ENCODE peak calls at places on chromosome 1, in seven cellular contexts. S is colonic mucosa, O is left lung, D is HAP-1, T is lower lobe of right lung, W is A549, I is adipocyte. G is an unnamed sample.

GRCh38 chr1:48462716-48463285 is 9.2 kb downstream of the SPATA6 start:
- DNase-seq in S (no peak), O (no peak), D (no peak), T (no peak), W (no peak), I (no peak), G (no peak)

GRCh38 chr1:26598890-26599289 is 69.3 kb downstream of the RPS6KA1 start:
- DNase-seq in S (no peak), O (no peak), D (no peak), T (no peak), W (no peak), I (no peak), G (no peak)

GRCh38 chr1:39462074-39462473 is 29.4 kb upstream of the BMP8A start:
- DNase-seq in S (no peak), O (no peak), D (no peak), T (no peak), W (no peak), I (peak; percentile 20), G (no peak)

GRCh38 chr1:22619252-22619651 is 17.2 kb upstream of the C1QA start:
- DNase-seq in S (no peak), O (no peak), D (no peak), T (no peak), W (no peak), I (no peak), G (no peak)

GRCh38 chr1:35845766-35846165 is 37.2 kb upstream of the AGO1 start:
- DNase-seq in S (no peak), O (no peak), D (no peak), T (no peak), W (no peak), I (peak; percentile 7), G (no peak)

GRCh38 chr1:218027152-218027551 is 257.9 kb upstream of the RRP15 start:
- DNase-seq in S (no peak), O (no peak), D (no peak), T (no peak), W (no peak), I (no peak), G (no peak)

GRCh38 chr1:175742790-175743459 is 470 bp downstream of the TNR start:
- DNase-seq in S (no peak), O (no peak), D (peak; percentile 12), T (no peak), W (no peak), I (peak; percentile 40), G (no peak)

GRCh38 chr1:185645201-185645640 is 89.0 kb upstream of the HMCN1 start:
- DNase-seq in S (no peak), O (no peak), D (peak; percentile 97), T (no peak), W (no peak), I (peak; percentile 45), G (no peak)

GRCh38 chr1:180230791-180231505 is 884 bp downstream of the LHX4 start:
- DNase-seq in S (no peak), O (peak; percentile 84), D (peak; percentile 21), T (no peak), W (peak; percentile 56), I (peak; percentile 71), G (no peak)

GRCh38 chr1:61853545-61853944 is 111.3 kb downstream of the PATJ start:
- DNase-seq in S (no peak), O (no peak), D (peak; percentile 60), T (no peak), W (no peak), I (peak; percentile 78), G (no peak)

GRCh38 chr1:119924948-119925898 is 28.9 kb upstream of the ADAM30 start:
- DNase-seq in S (no peak), O (no peak), D (no peak), T (no peak), W (no peak), I (no peak), G (no peak)

GRCh38 chr1:1001057-1001630 is 1.2 kb upstream of the HES4 start:
- DNase-seq in S (peak; percentile 30), O (peak; percentile 71), D (no peak), T (no peak), W (no peak), I (peak; percentile 42), G (no peak)

GRCh38 chr1:59570524-59570923 is 244.2 kb upstream of the HOOK1 start:
- DNase-seq in S (no peak), O (no peak), D (no peak), T (no peak), W (no peak), I (no peak), G (no peak)

GRCh38 chr1:1246230-1246600 is 307 bp downstream of the C1QTNF12 start:
- DNase-seq in S (no peak), O (no peak), D (no peak), T (no peak), W (no peak), I (no peak), G (no peak)

GRCh38 chr1:223531742-223532341 is 133.7 kb downstream of the CAPN8 start:
- DNase-seq in S (peak; percentile 81), O (no peak), D (peak; percentile 56), T (peak; percentile 71), W (peak; percentile 66), I (peak; percentile 22), G (no peak)

GRCh38 chr1:211327341-211327921 is 798 bp downstream of the TRAF5 start:
- DNase-seq in S (peak; percentile 58), O (no peak), D (peak; percentile 45), T (no peak), W (peak; percentile 13), I (peak; percentile 84), G (peak; percentile 60)

GRCh38 chr1:93672069-93672468 is 9.6 kb downstream of the BCAR3 start:
- DNase-seq in S (peak; percentile 93), O (no peak), D (no peak), T (peak; percentile 73), W (peak; percentile 24), I (peak; percentile 73), G (peak; percentile 61)

GRCh38 chr1:171676823-171677222 is 24.3 kb upstream of the MYOC start:
- DNase-seq in S (peak; percentile 3), O (no peak), D (no peak), T (no peak), W (no peak), I (no peak), G (no peak)

GRCh38 chr1:161399257-161399998 is 31.8 kb upstream of the CFAP126 start:
- DNase-seq in S (peak; percentile 93), O (peak; percentile 94), D (peak; percentile 95), T (peak; percentile 93), W (peak; percentile 93), I (peak; percentile 92), G (peak; percentile 93)

GRCh38 chr1:9384128-9384527 is 91.4 kb downstream of the SPSB1 start:
- DNase-seq in S (no peak), O (no peak), D (no peak), T (no peak), W (no peak), I (no peak), G (no peak)

GRCh38 chr1:213931804-213932203 is 56.0 kb upstream of the PROX1 start:
- DNase-seq in S (no peak), O (no peak), D (no peak), T (no peak), W (no peak), I (no peak), G (no peak)

GRCh38 chr1:201112173-201112731 is at the start of gene CACNA1S:
- DNase-seq in S (no peak), O (no peak), D (no peak), T (no peak), W (no peak), I (no peak), G (no peak)

GRCh38 chr1:148263128-148263905 is 111.2 kb upstream of the NBPF11 start:
- DNase-seq in S (peak; percentile 64), O (peak; percentile 85), D (no peak), T (peak; percentile 67), W (peak; percentile 65), I (peak; percentile 56), G (peak; percentile 80)

GRCh38 chr1:196891251-196891650 is 3.4 kb downstream of the CFHR4 start:
- DNase-seq in S (no peak), O (no peak), D (no peak), T (no peak), W (no peak), I (no peak), G (no peak)

GRCh38 chr1:196890668-196891067 is 2.8 kb downstream of the CFHR4 start:
- DNase-seq in S (no peak), O (no peak), D (peak; percentile 13), T (no peak), W (no peak), I (no peak), G (no peak)

GRCh38 chr1:196887515-196888239 is at the start of gene CFHR4:
- DNase-seq in S (no peak), O (no peak), D (no peak), T (no peak), W (no peak), I (peak; percentile 48), G (no peak)
- H3K4me3 ChIP-seq in S (no peak within 1 kb of the TSS), O (no peak within 1 kb of the TSS), D (no peak within 1 kb of the TSS), T (no peak within 1 kb of the TSS), W (no peak within 1 kb of the TSS), I (no peak within 1 kb of the TSS), G (no peak within 1 kb of the TSS)

DNA sequence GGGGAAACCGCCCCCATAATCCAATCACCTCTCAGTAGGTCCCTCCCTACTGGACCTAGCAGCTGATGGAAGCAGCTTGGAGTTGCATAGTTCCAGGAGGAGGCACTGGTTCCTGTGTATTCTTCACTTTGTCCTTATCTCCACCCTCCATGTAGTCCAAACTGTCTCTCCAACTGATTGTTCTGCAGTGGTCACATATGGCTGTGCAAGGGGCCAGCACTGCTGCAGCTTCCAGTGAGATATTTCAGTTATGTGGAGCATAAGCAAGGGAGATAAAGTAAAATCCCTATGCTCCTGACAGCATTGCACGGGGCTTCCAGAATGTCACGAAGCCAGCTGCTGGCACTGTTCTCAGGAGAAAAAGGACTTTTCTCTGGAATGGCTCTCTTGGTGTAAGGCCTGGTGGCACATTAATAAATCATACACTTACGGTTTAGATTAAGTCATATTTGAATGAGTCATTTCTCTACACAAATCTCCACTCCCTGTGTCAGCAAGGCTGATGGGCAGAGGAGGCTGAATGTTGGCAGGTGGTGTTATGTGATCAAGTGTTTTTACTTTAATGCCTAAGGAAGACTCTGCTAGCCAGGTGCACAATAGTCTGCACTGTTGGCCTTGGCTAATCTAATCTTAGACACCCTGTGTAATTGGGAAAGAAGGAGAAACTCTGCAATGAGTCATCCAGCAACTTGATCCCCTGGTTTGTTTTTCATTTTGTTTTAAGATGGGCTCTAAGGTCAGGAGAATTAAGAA is 93.4 kb downstream of the KCNK1 start:
- DNase-seq in S (peak; percentile 30), O (no peak), D (no peak), T (no peak), W (peak; percentile 69), I (peak; percentile 49), G (no peak)
- H3K4me3 ChIP-seq in S (no peak overlapping the region), O (no peak overlapping the region), D (no peak overlapping the region), T (no peak overlapping the region), W (no peak overlapping the region), I (no peak overlapping the region), G (no peak overlapping the region)

DNA sequence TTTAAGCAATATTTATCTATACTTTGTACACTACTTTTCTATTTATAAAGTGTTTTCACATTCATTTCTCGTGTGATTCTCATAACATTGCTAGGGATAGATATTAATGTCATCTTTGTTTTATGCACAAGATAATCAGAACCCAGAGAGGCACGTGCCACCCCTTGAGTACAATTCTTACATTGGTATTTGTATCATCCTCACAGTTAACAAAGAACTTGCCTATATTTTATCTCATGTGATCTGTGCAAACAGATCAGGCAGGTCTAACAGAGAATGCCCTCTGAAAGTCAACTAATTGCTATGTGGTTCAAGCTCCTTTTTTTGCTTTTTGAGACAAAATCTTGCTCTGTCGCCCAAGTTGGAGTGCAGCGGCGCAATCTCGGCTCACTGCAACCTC is 604.5 kb downstream of the LMO4 start:
- DNase-seq in S (no peak), O (no peak), D (no peak), T (no peak), W (no peak), I (no peak), G (no peak)
- H3K4me3 ChIP-seq in S (no peak overlapping the region), O (no peak overlapping the region), D (no peak overlapping the region), T (no peak overlapping the region), W (no peak overlapping the region), I (no peak overlapping the region), G (no peak overlapping the region)

GRCh38 chr1:227437495-227438008 is 119.3 kb upstream of the CDC42BPA start:
- DNase-seq in S (no peak), O (no peak), D (peak; percentile 71), T (no peak), W (peak; percentile 87), I (peak; percentile 77), G (no peak)
- H3K4me3 ChIP-seq in S (peak overlapping the region; percentile 10), O (no peak overlapping the region), D (peak overlapping the region; percentile 7), T (peak overlapping the region; percentile 28), W (peak overlapping the region; percentile 35), I (peak overlapping the region; percentile 81), G (no peak overlapping the region)

G was measured in mucosa of descending colon.